ENCODE peak calls at places on chromosomes 3 and 15, in six cellular contexts. Q is uterus, F is stomach, D is T-helper 17 cell, J is SJSA1, Z is lung. P is an unnamed sample. For H3K9me3, the result is how much of the 10 kb centered on the place peaks cover.

GRCh38 chr3:156918746-156919145 is 92.6 kb downstream of the LEKR1 start:
- DNase-seq in Q (no peak), F (no peak), Z (no peak), J (no peak), D (no peak), P (no peak)

GRCh38 chr15:96326551-96327154 is 3.8 kb upstream of the NR2F2 start:
- DNase-seq in Q (peak), J (no peak), D (no peak), Z (no peak), F (peak), P (no peak)

GRCh38 chr3:34363871-34364270 is 565.4 kb downstream of the PDCD6IP start:
- DNase-seq in J (no peak), Z (no peak), F (no peak), Q (no peak), D (no peak), P (no peak)

GRCh38 chr3:61561374-61562041 is at the start of gene PTPRG:
- DNase-seq in D (no peak), Z (peak), Q (peak), J (peak), F (peak), P (peak)

GRCh38 chr15:45980376-45980775 is 345.5 kb downstream of the SQOR start:
- DNase-seq in D (no peak), Q (no peak), J (no peak), F (no peak), Z (no peak), P (no peak)

GRCh38 chr3:11522953-11523792 is 120.5 kb downstream of the VGLL4 start:
- DNase-seq in J (no peak), F (no peak), Q (peak), D (no peak), Z (no peak), P (no peak)

GRCh38 chr3:181623924-181624694 is 87.6 kb upstream of the SOX2 start:
- DNase-seq in D (no peak), Z (no peak), F (no peak), Q (no peak), J (peak), P (no peak)

GRCh38 chr3:128369106-128369708 is 97.5 kb downstream of the DNAJB8 start:
- DNase-seq in D (no peak), F (no peak), J (no peak), Z (no peak), Q (no peak), P (no peak)

GRCh38 chr3:33041909-33042308 is 55.0 kb downstream of the GLB1 start:
- DNase-seq in D (no peak), Z (no peak), J (no peak), Q (no peak), F (no peak), P (no peak)

GRCh38 chr3:61830111-61830400 is 268.7 kb downstream of the PTPRG start:
- DNase-seq in Q (no peak), F (no peak), J (no peak), D (no peak), Z (no peak), P (no peak)

GRCh38 chr15:69554321-69554961 is 101.8 kb downstream of the RPLP1 start:
- DNase-seq in Q (no peak), J (peak), D (no peak), Z (no peak), F (peak), P (no peak)

GRCh38 chr15:98671060-98672008 is 23.0 kb downstream of the IGF1R start:
- DNase-seq in Z (no peak), F (no peak), J (no peak), Q (no peak), D (no peak), P (no peak)

GRCh38 chr15:52085289-52085688 is 27.3 kb downstream of the BCL2L10 start:
- DNase-seq in Z (no peak), Q (no peak), F (no peak), D (no peak), J (no peak), P (no peak)

GRCh38 chr3:45960289-45960688 is 17.0 kb downstream of the CXCR6 start:
- DNase-seq in F (no peak), Z (no peak), Q (no peak), D (no peak), J (no peak), P (no peak)

GRCh38 chr3:141542202-141542959 is 55.6 kb downstream of the RASA2 start:
- DNase-seq in D (no peak), F (no peak), Z (no peak), J (no peak), Q (no peak), P (no peak)

GRCh38 chr3:141542989-141543388 is 56.2 kb downstream of the RASA2 start:
- DNase-seq in J (no peak), F (no peak), D (no peak), Q (no peak), Z (no peak), P (no peak)

GRCh38 chr3:141547791-141548190 is 61.0 kb downstream of the RASA2 start:
- DNase-seq in D (no peak), J (no peak), Z (no peak), Q (no peak), F (no peak), P (no peak)

GRCh38 chr3:141546586-141546985 is 59.8 kb downstream of the RASA2 start:
- DNase-seq in D (no peak), J (no peak), Q (no peak), Z (no peak), F (no peak), P (no peak)

DNA sequence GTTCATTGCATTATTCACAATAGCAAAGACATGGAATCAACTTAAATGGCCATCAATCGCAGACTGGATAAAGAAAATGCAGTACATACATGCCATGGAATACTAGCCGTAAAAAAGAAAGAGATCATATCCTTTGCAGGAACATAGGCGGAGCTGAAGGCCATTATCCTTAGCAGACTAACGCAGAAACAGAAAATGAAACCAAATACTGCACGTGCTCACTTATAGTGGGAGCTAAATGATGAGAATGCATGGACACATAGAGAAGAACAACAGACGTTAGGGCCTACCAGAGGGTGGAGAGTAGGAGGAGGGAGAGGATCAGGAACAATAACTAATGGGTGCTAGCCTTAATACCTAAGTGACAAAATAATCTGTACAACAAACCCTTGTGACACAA is 57.9 kb downstream of the RASA2 start:
- DNase-seq in D (no peak), F (no peak), J (no peak), Q (no peak), Z (no peak), P (no peak)
- H3K9me3 ChIP-seq in D (under half), F (under half), J (under half), Q (under half), Z (under half), P (under half)

GRCh38 chr3:137760341-137761098 is 3.6 kb upstream of the SOX14 start:
- DNase-seq in D (no peak), Z (no peak), Q (no peak), F (no peak), J (no peak), P (no peak)
- H3K9me3 ChIP-seq in D (under half), Z (under half), Q (under half), F (under half), J (under half), P (under half)

GRCh38 chr15:40269604-40270003 is 13.3 kb downstream of the ANKRD63 start:
- DNase-seq in Q (no peak), D (no peak), Z (no peak), J (no peak), F (no peak), P (no peak)

GRCh38 chr15:40266828-40267304 is 16.0 kb downstream of the ANKRD63 start:
- DNase-seq in F (peak), Q (peak), Z (peak), D (no peak), J (peak), P (no peak)

GRCh38 chr15:40265875-40266274 is 17.0 kb downstream of the ANKRD63 start:
- DNase-seq in J (no peak), D (no peak), Z (no peak), F (no peak), Q (no peak), P (no peak)

GRCh38 chr15:40265355-40265754 is 17.5 kb downstream of the ANKRD63 start:
- DNase-seq in Z (no peak), D (no peak), J (no peak), Q (no peak), F (no peak), P (no peak)

GRCh38 chr15:40267670-40268069 is 15.2 kb downstream of the ANKRD63 start:
- DNase-seq in Q (no peak), J (no peak), F (no peak), D (no peak), Z (no peak), P (no peak)
- H3K9me3 ChIP-seq in Q (under half), J (under half), F (under half), D (under half), Z (under half), P (under half)

GRCh38 chr15:25224396-25224795 is 214.4 kb downstream of the UBE3A start:
- DNase-seq in F (no peak), Z (no peak), J (no peak), Q (no peak), D (no peak), P (no peak)
- H3K9me3 ChIP-seq in F (half or more), Z (half or more), J (under half), Q (under half), D (under half), P (under half)

GRCh38 chr15:25230442-25230841 is 208.4 kb downstream of the UBE3A start:
- DNase-seq in J (no peak), Q (no peak), F (no peak), Z (no peak), D (no peak), P (no peak)
- H3K9me3 ChIP-seq in J (under half), Q (under half), F (half or more), Z (half or more), D (under half), P (under half)

GRCh38 chr3:154125378-154126030 is 4.3 kb downstream of the ARHGEF26 start:
- DNase-seq in Z (no peak), F (no peak), J (no peak), Q (no peak), D (no peak), P (no peak)
- H3K9me3 ChIP-seq in Z (under half), F (under half), J (under half), Q (under half), D (under half), P (under half)

DNA sequence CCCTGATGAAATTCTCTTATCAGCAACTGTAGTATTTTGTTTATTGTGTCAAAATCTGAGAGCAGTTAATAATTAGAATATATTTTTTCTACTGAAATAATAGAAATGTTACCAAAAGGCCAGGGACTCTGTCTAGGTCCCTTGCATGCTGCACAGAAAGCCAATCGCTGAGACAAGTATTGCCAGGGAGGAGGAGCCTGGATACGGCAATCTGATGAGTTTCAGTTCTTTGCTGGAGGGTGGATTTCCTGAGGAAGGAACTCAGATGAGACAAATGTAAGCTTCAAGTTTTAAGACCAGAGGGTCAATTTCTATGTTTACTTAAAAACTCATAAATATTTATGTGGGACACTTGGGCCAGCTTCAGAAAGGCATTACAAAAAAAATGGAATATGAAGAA is 252.2 kb downstream of the GABRG3 start:
- DNase-seq in F (no peak), J (no peak), Q (no peak), Z (no peak), D (no peak), P (no peak)
- H3K9me3 ChIP-seq in F (under half), J (under half), Q (under half), Z (under half), D (under half), P (under half)

DNA sequence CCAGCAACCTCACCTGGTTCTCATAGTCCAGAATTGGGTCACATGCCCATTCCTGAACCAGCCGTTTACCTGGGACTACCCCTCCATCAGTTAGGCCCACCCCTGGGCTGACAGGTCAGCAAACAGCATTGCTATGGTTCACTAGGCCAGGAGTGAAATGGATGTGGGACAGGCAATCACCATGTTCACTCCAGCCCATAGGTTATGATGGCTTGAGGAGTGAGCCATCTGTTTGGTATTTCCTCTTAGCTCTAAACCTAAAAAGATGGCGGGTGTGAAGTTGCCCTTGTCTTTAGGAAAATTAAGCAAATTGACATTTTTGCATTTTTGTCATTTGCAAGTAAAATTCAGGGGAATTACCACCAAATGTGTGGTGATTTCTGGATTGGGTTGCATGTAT is 17.1 kb downstream of the NXPE3 start:
- DNase-seq in F (no peak), D (no peak), J (no peak), Q (no peak), Z (no peak), P (no peak)
- H3K9me3 ChIP-seq in F (under half), D (under half), J (under half), Q (under half), Z (under half), P (under half)

P was measured in SK-N-MC.